ENCODE peak calls at places on chromosome 6, in eight cellular contexts. N, C, A, Y, V, G, X and D are unnamed samples.

GRCh38 chr6:168349718-168350117 is 30.1 kb upstream of the DACT2 start:
- DNase-seq in N (no peak), C (no peak), A (no peak), Y (no peak), V (no peak), G (no peak), X (no peak), D (no peak)

GRCh38 chr6:90333928-90334327 is 37.3 kb upstream of the BACH2 start:
- DNase-seq in N (no peak), C (no peak), A (no peak), Y (no peak), V (no peak), G (no peak), X (no peak), D (no peak)

GRCh38 chr6:70557998-70558397 is 8.7 kb upstream of the SDHAF4 start:
- DNase-seq in N (no peak), C (no peak), A (no peak), Y (no peak), V (no peak), G (no peak), X (no peak), D (no peak)

GRCh38 chr6:17156112-17156921 is 54.5 kb downstream of the STMND1 start:
- DNase-seq in N (peak), C (peak), A (peak), Y (peak), V (peak), G (peak), X (peak), D (peak)

GRCh38 chr6:111210074-111210729 is 122.9 kb downstream of the SLC16A10 start:
- DNase-seq in N (no peak), C (peak), A (peak), Y (no peak), V (peak), G (peak), X (peak), D (no peak)

GRCh38 chr6:127855542-127856159 is 45.2 kb downstream of the THEMIS start:
- DNase-seq in N (peak), C (peak), A (no peak), Y (peak), V (no peak), G (peak), X (no peak), D (peak)

GRCh38 chr6:37259191-37259590 is 1.2 kb upstream of the TMEM217 start:
- DNase-seq in N (no peak), C (no peak), A (no peak), Y (no peak), V (no peak), G (no peak), X (no peak), D (no peak)

GRCh38 chr6:129844118-129844891 is 16.8 kb downstream of the TMEM244 start:
- DNase-seq in N (no peak), C (no peak), A (peak), Y (no peak), V (no peak), G (no peak), X (peak), D (no peak)

GRCh38 chr6:150881911-150882481 is 16.5 kb downstream of the MTHFD1L start:
- DNase-seq in N (no peak), C (no peak), A (peak), Y (no peak), V (no peak), G (no peak), X (no peak), D (no peak)

GRCh38 chr6:76817429-76817828 is 645.9 kb downstream of the HTR1B start:
- DNase-seq in N (no peak), C (no peak), A (no peak), Y (no peak), V (no peak), G (no peak), X (no peak), D (no peak)

GRCh38 chr6:35596448-35597442 is 84.0 kb upstream of the TULP1 start:
- DNase-seq in N (no peak), C (no peak), A (peak), Y (no peak), V (no peak), G (no peak), X (peak), D (no peak)